ENCODE peak calls at places on chromosomes 6 and 20, in five cellular contexts. P is HCT116, R is K562, W is upper lobe of left lung, D is breast epithelium. I is an unnamed sample. For H3K36me3 and H3K9me3, the result is how much of the 10 kb centered on the place peaks cover.

GRCh38 chr6:162698004-162698403 is 29.6 kb downstream of the PRKN start:
- DNase-seq in R (no peak), P (no peak), D (no peak), W (no peak), I (no peak)

GRCh38 chr20:17806739-17807441 is 107.1 kb downstream of the BANF2 start:
- DNase-seq in W (no peak), R (peak), P (no peak), D (no peak), I (no peak)

GRCh38 chr6:33080127-33081089 is 4.6 kb downstream of the HLA-DPB1 start:
- DNase-seq in P (no peak), R (peak), D (no peak), W (peak), I (peak)

GRCh38 chr6:24744911-24745310 is 26.0 kb upstream of the C6orf62 start:
- DNase-seq in D (no peak), R (no peak), W (no peak), P (no peak), I (no peak)

GRCh38 chr6:17886891-17887290 is 100.5 kb downstream of the KIF13A start:
- DNase-seq in P (no peak), W (no peak), R (no peak), D (no peak), I (no peak)

GRCh38 chr20:50303573-50304500 is 113.2 kb downstream of the CEBPB start:
- DNase-seq in P (no peak), W (peak), D (no peak), R (peak), I (peak)

GRCh38 chr6:21151178-21151956 is 442.2 kb upstream of the SOX4 start:
- DNase-seq in R (no peak), D (no peak), W (no peak), P (no peak), I (no peak)

GRCh38 chr6:128456510-128457244 is 63.7 kb downstream of the PTPRK start:
- DNase-seq in P (no peak), W (no peak), D (no peak), R (no peak), I (no peak)

GRCh38 chr6:167930300-167930699 is 67.2 kb upstream of the KIF25 start:
- DNase-seq in R (no peak), W (no peak), D (no peak), P (no peak), I (no peak)

GRCh38 chr20:47019106-47019824 is 124.6 kb downstream of the EYA2 start:
- DNase-seq in R (no peak), P (no peak), D (no peak), W (no peak), I (peak)

GRCh38 chr6:32194825-32195651 is 2.6 kb upstream of the GPSM3 start:
- DNase-seq in W (no peak), R (peak), D (no peak), P (peak), I (no peak)

GRCh38 chr20:37941992-37942391 is 39.1 kb downstream of the VSTM2L start:
- DNase-seq in R (no peak), D (peak), W (peak), P (no peak), I (no peak)

GRCh38 chr6:42041131-42042055 is 8.9 kb upstream of the TAF8 start:
- DNase-seq in W (no peak), D (no peak), P (no peak), R (peak), I (no peak)

GRCh38 chr6:168684906-168685305 is 243.9 kb downstream of the SMOC2 start:
- DNase-seq in R (no peak), W (no peak), P (no peak), D (no peak), I (no peak)

GRCh38 chr20:41052742-41053419 is 24.3 kb downstream of the TOP1 start:
- DNase-seq in D (no peak), W (no peak), R (no peak), P (no peak), I (no peak)

GRCh38 chr20:22411568-22412450 is 172.6 kb downstream of the FOXA2 start:
- DNase-seq in P (no peak), W (peak), D (no peak), R (peak), I (no peak)

GRCh38 chr6:125952764-125953501 is 3.6 kb upstream of the HINT3 start:
- DNase-seq in W (no peak), R (no peak), P (no peak), D (no peak), I (no peak)

GRCh38 chr6:135535989-135536414 is 38.5 kb upstream of the AHI1 start:
- DNase-seq in D (no peak), R (peak), W (no peak), P (peak), I (peak)

DNA sequence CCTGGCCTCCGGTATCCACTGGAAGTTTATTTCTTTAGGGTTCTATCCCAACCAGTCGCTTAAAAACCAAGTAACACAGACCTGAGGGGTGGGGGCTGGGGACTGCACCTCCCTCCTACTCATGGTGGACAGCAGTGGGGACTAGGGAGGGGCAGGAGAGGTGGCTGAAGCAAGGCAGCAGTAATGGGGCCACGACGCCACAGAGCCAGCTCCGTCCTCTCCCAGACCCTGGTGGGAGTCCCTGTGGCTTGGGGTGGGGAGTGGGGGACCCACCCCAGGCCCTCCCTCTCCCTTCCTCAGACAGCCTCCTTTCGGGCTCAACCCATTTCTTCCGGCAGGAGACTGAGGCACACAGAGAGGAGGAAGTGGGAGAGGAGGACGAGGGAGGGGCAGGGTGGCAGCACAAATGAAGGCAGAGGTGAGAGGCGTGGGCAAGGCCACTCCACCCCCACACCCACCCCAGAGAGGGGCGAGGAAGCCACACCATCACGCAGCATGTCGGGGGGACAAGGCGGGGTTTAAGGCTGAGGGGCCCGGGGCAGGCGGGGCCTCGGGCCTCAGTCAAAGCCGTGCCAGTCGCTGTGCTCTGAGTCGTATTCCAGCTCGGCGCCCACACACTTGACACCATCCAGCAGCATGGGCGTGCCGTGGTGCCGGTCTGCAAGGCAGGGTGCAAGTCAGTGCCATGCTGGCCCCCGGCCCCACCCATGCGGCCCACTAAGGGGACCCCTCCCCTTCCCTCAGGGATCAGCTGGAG is 13.9 kb downstream of the ADISSP start:
- DNase-seq in R (no peak), D (no peak), W (no peak), P (no peak), I (no peak)
- TF ChIP-seq POLR2AphosphoS5 in R (no peak), D (no peak), W (no peak), P (no peak), I (no peak)

DNA sequence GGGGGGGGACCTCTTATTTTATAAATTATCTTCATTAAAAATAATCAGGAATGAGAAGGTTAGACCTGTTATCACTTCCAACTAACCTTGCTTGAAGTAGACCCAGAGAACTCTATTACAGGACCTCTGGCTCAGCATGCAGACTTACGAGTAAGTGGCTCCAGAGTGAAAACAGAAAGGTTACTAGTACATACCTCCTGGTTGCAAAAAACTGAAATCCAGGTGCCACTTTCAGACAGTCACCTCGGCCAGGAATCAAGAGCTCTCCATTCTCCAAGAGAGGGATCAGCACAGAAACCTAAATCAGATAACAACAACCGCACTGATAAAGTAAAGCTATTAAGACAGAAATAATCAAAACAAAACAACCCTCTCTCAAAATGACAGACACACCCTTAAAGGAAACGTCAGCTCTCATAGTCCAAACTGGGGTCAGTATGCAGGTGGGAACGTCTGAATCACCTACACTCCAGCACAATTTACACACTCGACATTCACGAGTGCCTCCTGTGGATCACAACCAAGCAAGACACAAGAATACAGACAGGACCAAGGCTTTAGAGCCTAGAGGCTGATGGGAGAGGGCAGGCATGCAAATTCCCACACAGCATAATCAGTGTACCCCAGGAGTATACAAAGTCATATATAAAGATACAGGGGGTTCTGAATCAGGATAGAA is 31.8 kb downstream of the MDN1 start:
- DNase-seq in R (no peak), P (no peak), W (peak), D (no peak), I (no peak)
- H3K36me3 ChIP-seq in R (half or more), P (half or more), W (half or more), D (under half), I (under half)

GRCh38 chr20:59718071-59718470 is 113.7 kb downstream of the PHACTR3 start:
- DNase-seq in W (no peak), D (no peak), R (no peak), P (no peak), I (no peak)
- H3K9me3 ChIP-seq in W (under half), D (under half), R (under half), P (under half), I (under half)

DNA sequence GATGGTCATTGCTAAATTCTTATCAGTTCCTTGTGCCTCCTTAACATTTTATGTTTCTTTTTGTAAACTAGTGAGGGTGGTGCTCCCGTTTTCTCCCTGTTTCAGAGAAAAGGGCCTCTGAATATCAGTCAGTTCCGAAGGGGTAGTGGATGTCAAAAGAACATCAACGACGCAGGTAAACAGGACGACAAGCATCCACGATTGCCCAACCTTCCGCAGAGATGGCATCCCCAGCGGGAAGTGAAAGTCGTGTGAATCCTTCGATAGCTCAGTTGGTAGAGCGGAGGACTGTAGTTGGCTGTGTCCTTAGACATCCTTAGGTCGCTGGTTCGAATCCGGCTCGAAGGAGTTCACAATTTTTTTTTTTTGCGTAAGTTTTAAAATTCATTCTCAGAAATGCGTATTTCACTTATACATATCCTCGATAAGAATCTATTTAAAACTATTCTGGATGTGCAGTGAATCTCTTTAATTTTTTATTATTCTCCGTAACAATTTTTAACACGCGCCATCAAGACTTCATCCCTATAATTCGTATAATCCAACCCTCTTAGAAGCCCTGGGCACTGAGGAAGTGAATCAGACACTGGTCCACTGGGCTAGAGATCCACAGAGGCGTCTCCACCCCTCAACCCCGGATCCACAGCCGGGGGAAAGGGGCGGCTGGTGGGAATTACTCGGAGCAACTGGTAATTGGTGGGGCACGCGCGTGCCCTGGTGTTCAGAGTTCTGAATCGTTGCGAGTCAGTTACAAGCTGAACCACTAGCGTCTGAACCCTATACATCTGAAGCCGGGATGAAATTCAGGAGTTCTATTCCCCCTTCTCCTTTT is 27.9 kb upstream of the ABT1 start:
- DNase-seq in P (peak), D (peak), W (peak), R (peak), I (peak)
- TF ChIP-seq POLR2AphosphoS5 in P (no peak), D (peak), W (no peak), R (no peak), I (peak)

GRCh38 chr6:26459023-26459810 is 1.5 kb downstream of the BTN2A1 start:
- DNase-seq in P (no peak), R (no peak), D (no peak), W (no peak), I (no peak)
- H3K36me3 ChIP-seq in P (under half), R (under half), D (under half), W (under half), I (under half)

GRCh38 chr6:22784611-22785010 is 215.2 kb downstream of the HDGFL1 start:
- DNase-seq in R (no peak), P (no peak), W (no peak), D (no peak), I (no peak)
- H3K9me3 ChIP-seq in R (under half), P (under half), W (under half), D (under half), I (under half)

GRCh38 chr6:2842139-2842552 is 483 bp upstream of the SERPINB1 start:
- DNase-seq in P (no peak), R (no peak), W (no peak), D (no peak), I (no peak)

GRCh38 chr6:2840794-2841061 is 935 bp downstream of the SERPINB1 start:
- DNase-seq in R (no peak), P (no peak), W (no peak), D (no peak), I (no peak)

GRCh38 chr6:2843138-2843740 is 1.6 kb upstream of the SERPINB1 start:
- DNase-seq in R (no peak), P (no peak), D (no peak), W (no peak), I (no peak)

GRCh38 chr6:2839982-2840793 is 1.5 kb downstream of the SERPINB1 start:
- DNase-seq in W (no peak), D (no peak), P (no peak), R (no peak), I (no peak)

GRCh38 chr6:2841264-2842138 is at the start of gene SERPINB1:
- DNase-seq in P (peak), W (peak), R (peak), D (peak), I (peak)
- TF ChIP-seq POLR2AphosphoS5 in P (peak), W (peak), R (peak), D (peak), I (peak)

I was measured in prostate gland.